ENCODE peak calls at places on chromosomes 16 and 17, in ten cellular contexts. W, M, I, E, N, S, B, R, D and Q are unnamed samples.

GRCh38 chr16:83808573-83809014 is 816 bp downstream of the HSBP1 start:
- DNase-seq in E (no peak), M (no peak), B (no peak), R (no peak), I (no peak), D (no peak), W (no peak), N (no peak), S (peak), Q (no peak)

GRCh38 chr17:76248013-76248782 is 7.9 kb upstream of the RNF157 start:
- DNase-seq in B (no peak), M (no peak), E (no peak), S (no peak), R (no peak), W (no peak), I (no peak), D (no peak), N (no peak), Q (no peak)

GRCh38 chr16:12917653-12918052 is 16.3 kb downstream of the SHISA9 start:
- DNase-seq in D (no peak), E (no peak), W (no peak), S (no peak), N (no peak), R (no peak), B (no peak), I (no peak), M (peak), Q (no peak)

GRCh38 chr16:88526906-88527185 is 43.4 kb upstream of the ZC3H18 start:
- DNase-seq in N (no peak), W (no peak), S (no peak), R (no peak), M (no peak), D (no peak), E (no peak), I (no peak), B (peak), Q (no peak)

GRCh38 chr16:28264656-28265055 is 27.7 kb upstream of the SBK1 start:
- DNase-seq in E (no peak), W (no peak), R (peak), N (peak), M (peak), S (peak), D (peak), B (no peak), I (no peak), Q (no peak)

GRCh38 chr17:40331743-40332641 is 23.0 kb downstream of the RARA start:
- DNase-seq in N (peak), S (peak), B (peak), E (no peak), W (no peak), D (peak), R (no peak), M (peak), I (peak), Q (no peak)

GRCh38 chr17:83180996-83181481 is 101.6 kb downstream of the METRNL start:
- DNase-seq in S (no peak), B (no peak), W (no peak), D (no peak), R (no peak), I (no peak), N (no peak), M (no peak), E (no peak), Q (no peak)

GRCh38 chr17:29138184-29138955 is 41.8 kb downstream of the MYO18A start:
- DNase-seq in N (peak), W (no peak), I (peak), D (no peak), B (no peak), M (peak), S (no peak), E (no peak), R (no peak), Q (peak)

GRCh38 chr17:59355695-59356323 is 24.4 kb downstream of the YPEL2 start:
- DNase-seq in S (no peak), B (no peak), N (no peak), W (no peak), I (no peak), R (no peak), M (no peak), D (no peak), E (no peak), Q (no peak)

GRCh38 chr17:40091691-40092397 is 8.5 kb downstream of the NR1D1 start:
- DNase-seq in B (no peak), I (no peak), W (no peak), N (peak), R (no peak), E (no peak), D (no peak), S (no peak), M (no peak), Q (no peak)

GRCh38 chr17:78300962-78301820 is 58.7 kb downstream of the SOCS3 start:
- DNase-seq in M (peak), B (no peak), I (no peak), R (peak), W (no peak), D (no peak), N (no peak), E (no peak), S (peak), Q (no peak)

GRCh38 chr16:88951989-88952388 is 25.0 kb downstream of the CBFA2T3 start:
- DNase-seq in I (peak), N (no peak), M (no peak), W (no peak), S (no peak), D (peak), B (peak), R (no peak), E (no peak), Q (no peak)

GRCh38 chr16:2284797-2285576 is 17.1 kb upstream of the RNPS1 start:
- DNase-seq in S (no peak), M (no peak), R (no peak), E (no peak), W (no peak), B (no peak), N (no peak), I (no peak), D (no peak), Q (no peak)
- TF ChIP-seq CTCF in S (no peak), M (no peak), R (no peak), E (no peak), W (no peak), B (no peak), N (no peak), I (no peak), D (no peak), Q (no peak)

GRCh38 chr17:36647598-36647997 is 46.2 kb downstream of the MRM1 start:
- DNase-seq in I (no peak), R (no peak), S (no peak), D (no peak), M (no peak), E (no peak), N (no peak), B (no peak), W (no peak), Q (no peak)
- TF ChIP-seq CTCF in I (no peak), R (no peak), S (no peak), D (peak), M (no peak), E (peak), N (no peak), B (no peak), W (no peak), Q (no peak)

DNA sequence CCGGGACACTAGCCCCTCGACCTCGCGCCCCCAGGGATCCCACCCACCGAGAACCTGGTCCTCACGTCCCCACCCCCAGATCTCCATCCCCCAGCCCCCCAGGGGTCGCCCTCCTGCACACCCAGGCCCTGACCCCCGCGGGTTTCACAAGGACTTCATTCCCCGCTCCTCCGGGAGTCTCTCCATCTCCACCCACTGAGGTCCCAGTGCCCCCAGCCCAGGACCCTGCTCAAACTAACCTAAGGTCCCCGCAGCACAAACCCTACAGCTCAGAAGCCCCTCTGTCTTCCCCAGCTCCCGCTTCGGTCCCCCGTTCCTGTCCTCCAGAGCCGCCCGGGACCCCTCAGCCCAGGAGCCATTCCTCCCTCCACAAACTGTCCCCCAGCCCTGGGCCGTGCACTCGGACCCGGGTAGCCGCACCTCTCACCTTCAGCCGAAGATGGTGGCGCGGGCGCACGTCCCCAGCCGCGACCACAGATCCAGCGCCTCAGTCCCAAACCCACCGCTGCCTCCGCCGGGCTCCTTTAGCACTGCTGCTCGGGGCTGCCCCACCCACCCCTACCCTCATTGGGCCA is at the start of gene MYH10:
- DNase-seq in W (peak), I (no peak), R (peak), S (no peak), N (no peak), D (no peak), B (no peak), E (no peak), M (no peak), Q (no peak)
- TF ChIP-seq CTCF in W (peak), I (no peak), R (no peak), S (peak), N (no peak), D (peak), B (no peak), E (no peak), M (no peak), Q (no peak)

GRCh38 chr16:2775765-2776499 is 1.1 kb downstream of the ELOB start:
- DNase-seq in E (no peak), M (no peak), B (no peak), D (no peak), N (no peak), R (no peak), I (no peak), W (no peak), S (no peak), Q (no peak)
- TF ChIP-seq CTCF in E (no peak), M (no peak), B (no peak), D (no peak), N (no peak), R (no peak), I (no peak), W (no peak), S (no peak), Q (no peak)

DNA sequence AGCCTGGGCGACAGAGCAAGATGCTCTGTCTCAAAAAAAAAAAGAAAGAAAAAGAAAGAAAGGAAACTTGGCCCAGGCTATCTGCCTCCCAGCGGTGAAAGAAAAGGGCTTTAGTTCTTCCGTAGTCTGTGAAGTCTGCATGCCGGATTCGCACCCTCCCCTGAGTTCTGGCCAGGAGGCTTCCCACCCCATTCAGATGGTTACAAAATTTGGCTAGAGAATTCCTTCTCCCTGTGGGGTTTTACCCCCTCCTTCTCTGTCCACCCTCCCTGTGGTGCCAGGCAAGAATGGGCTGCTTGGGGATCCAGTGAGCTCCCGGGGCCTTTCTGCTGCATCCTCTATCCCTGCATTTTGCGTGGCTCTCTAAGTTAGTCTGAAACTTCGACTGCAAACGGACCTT is 37.8 kb downstream of the PAFAH1B1 start:
- DNase-seq in N (no peak), W (no peak), M (no peak), D (no peak), B (no peak), R (no peak), I (no peak), E (no peak), S (no peak), Q (no peak)
- TF ChIP-seq CTCF in N (no peak), W (no peak), M (no peak), D (no peak), B (no peak), R (no peak), I (no peak), E (no peak), S (no peak), Q (no peak)

GRCh38 chr17:65249774-65250173 is 112.6 kb downstream of the RGS9 start:
- DNase-seq in R (no peak), W (no peak), D (no peak), S (no peak), E (no peak), N (no peak), M (no peak), I (no peak), B (no peak), Q (no peak)

GRCh38 chr17:65246252-65246651 is 109.1 kb downstream of the RGS9 start:
- DNase-seq in M (no peak), I (no peak), E (no peak), W (no peak), R (no peak), S (no peak), B (no peak), D (no peak), N (no peak), Q (no peak)

GRCh38 chr17:65243838-65244237 is 106.7 kb downstream of the RGS9 start:
- DNase-seq in D (peak), I (no peak), B (no peak), E (no peak), W (peak), M (peak), R (peak), S (peak), N (no peak), Q (no peak)
- TF ChIP-seq CTCF in D (no peak), I (no peak), B (no peak), E (no peak), W (no peak), M (no peak), R (no peak), S (no peak), N (no peak), Q (no peak)